ENCODE peak calls at places on chromosomes 6 and 20, in four cellular contexts. A, J, B and F are unnamed samples.

GRCh38 chr6:81451787-81452186 is 300.7 kb downstream of the TENT5A start:
- DNase-seq in A (peak), J (no peak), B (no peak), F (peak)

GRCh38 chr20:51412333-51412761 is 130.2 kb downstream of the NFATC2 start:
- DNase-seq in B (no peak), J (no peak), A (no peak), F (peak)

GRCh38 chr6:105028898-105029297 is 72.0 kb downstream of the LIN28B start:
- DNase-seq in A (no peak), B (no peak), J (no peak), F (no peak)

GRCh38 chr6:70423189-70424133 is 10.2 kb downstream of the FAM135A start:
- DNase-seq in J (no peak), A (no peak), B (no peak), F (peak)

GRCh38 chr6:145112711-145113148 is 622.6 kb downstream of the EPM2A start:
- DNase-seq in B (no peak), A (no peak), J (no peak), F (peak)

GRCh38 chr6:7568021-7568420 is 22.0 kb upstream of the SNRNP48 start:
- DNase-seq in J (no peak), B (no peak), A (no peak), F (peak)

GRCh38 chr20:59664389-59665055 is 60.2 kb downstream of the PHACTR3 start:
- DNase-seq in B (no peak), A (no peak), J (no peak), F (no peak)

GRCh38 chr20:58078741-58079522 is 149.5 kb downstream of the ANKRD60 start:
- DNase-seq in J (no peak), A (no peak), B (no peak), F (no peak)

GRCh38 chr20:46562009-46562372 is 11.5 kb upstream of the OCSTAMP start:
- DNase-seq in B (no peak), A (no peak), J (no peak), F (no peak)

GRCh38 chr20:17809714-17810631 is 110.2 kb downstream of the BANF2 start:
- DNase-seq in J (no peak), A (no peak), B (no peak), F (peak)

GRCh38 chr6:151385177-151385576 is 6.2 kb downstream of the ZBTB2 start:
- DNase-seq in J (no peak), A (no peak), B (no peak), F (no peak)

GRCh38 chr6:61606500-61606899 is 679.5 kb downstream of the KHDRBS2 start:
- DNase-seq in A (no peak), B (no peak), J (no peak), F (no peak)

GRCh38 chr20:18831830-18832229 is 18.2 kb downstream of the SCP2D1 start:
- DNase-seq in A (no peak), B (no peak), J (no peak), F (peak)

GRCh38 chr6:50452001-50452400 is 261.3 kb upstream of the TFAP2D start:
- DNase-seq in J (no peak), A (no peak), B (no peak), F (no peak)

GRCh38 chr6:68468244-68468884 is 166.7 kb upstream of the ADGRB3 start:
- DNase-seq in A (no peak), J (peak), B (no peak), F (no peak)

GRCh38 chr6:146990284-146990683 is 213.9 kb upstream of the STXBP5 start:
- DNase-seq in A (peak), B (no peak), J (no peak), F (peak)

GRCh38 chr20:33796907-33797544 is 14.1 kb upstream of the CHMP4B start:
- DNase-seq in A (peak), J (no peak), B (no peak), F (no peak)

GRCh38 chr20:56429496-56429895 is 17.4 kb downstream of the CASS4 start:
- DNase-seq in J (peak), B (no peak), A (no peak), F (peak)

GRCh38 chr6:17096657-17097056 is 5.2 kb upstream of the STMND1 start:
- DNase-seq in B (no peak), A (no peak), J (no peak), F (no peak)

GRCh38 chr6:164628302-164628931 is 681.0 kb downstream of the C6orf118 start:
- DNase-seq in B (no peak), J (no peak), A (no peak), F (no peak)

GRCh38 chr6:6713660-6714446 is 125.3 kb downstream of the LY86 start:
- DNase-seq in A (peak), B (no peak), J (no peak), F (peak)

GRCh38 chr6:136717297-136717990 is 74.8 kb downstream of the MAP3K5 start:
- DNase-seq in J (no peak), A (no peak), B (peak), F (peak)

GRCh38 chr20:49292010-49292409 is 14.2 kb upstream of the ZNFX1 start:
- DNase-seq in A (no peak), B (no peak), J (no peak), F (no peak)

GRCh38 chr20:33650111-33650752 is 11.9 kb upstream of the C20orf144 start:
- DNase-seq in B (no peak), A (no peak), J (no peak), F (no peak)

GRCh38 chr6:13554929-13555333 is 19.5 kb upstream of the SIRT5 start:
- DNase-seq in A (no peak), B (no peak), J (no peak), F (peak)

GRCh38 chr6:4017847-4018193 is 61.1 kb downstream of the FAM217A start:
- DNase-seq in B (no peak), J (no peak), A (peak), F (peak)

GRCh38 chr6:137033828-137034227 is 10.9 kb downstream of the IL20RA start:
- DNase-seq in J (no peak), B (peak), A (no peak), F (no peak)

GRCh38 chr20:3165473-3166337 is 6.0 kb upstream of the FASTKD5 start:
- DNase-seq in A (no peak), J (no peak), B (no peak), F (peak)

GRCh38 chr6:85015396-85015990 is 251.1 kb upstream of the TBX18 start:
- DNase-seq in B (no peak), J (peak), A (peak), F (peak)

GRCh38 chr6:134123666-134124208 is 71.3 kb upstream of the SLC2A12 start:
- DNase-seq in B (peak), A (peak), J (peak), F (peak)

GRCh38 chr6:82441047-82441770 is 77.6 kb downstream of the TPBG start:
- DNase-seq in B (no peak), A (no peak), J (no peak), F (no peak)

GRCh38 chr6:66628917-66629316 is 921.9 kb upstream of the EYS start:
- DNase-seq in A (no peak), B (no peak), J (no peak), F (no peak)

GRCh38 chr6:31940256-31940664 is 5.6 kb upstream of the CFB start:
- DNase-seq in J (no peak), B (no peak), A (no peak), F (peak)

GRCh38 chr6:2387445-2387844 is 142.0 kb upstream of the GMDS start:
- DNase-seq in B (no peak), J (no peak), A (no peak), F (no peak)

GRCh38 chr20:15658295-15658694 is 915.0 kb downstream of the KIF16B start:
- DNase-seq in J (no peak), A (no peak), B (no peak), F (no peak)

GRCh38 chr20:53586640-53587039 is 7.0 kb downstream of the ZNF217 start:
- DNase-seq in A (no peak), B (no peak), J (no peak), F (no peak)

GRCh38 chr20:51661609-51662178 is 106.5 kb downstream of the ATP9A start:
- DNase-seq in B (no peak), A (peak), J (no peak), F (peak)

GRCh38 chr6:170370413-170370812 is 63.9 kb downstream of the FAM120B start:
- DNase-seq in B (no peak), A (no peak), J (no peak), F (no peak)

DNA sequence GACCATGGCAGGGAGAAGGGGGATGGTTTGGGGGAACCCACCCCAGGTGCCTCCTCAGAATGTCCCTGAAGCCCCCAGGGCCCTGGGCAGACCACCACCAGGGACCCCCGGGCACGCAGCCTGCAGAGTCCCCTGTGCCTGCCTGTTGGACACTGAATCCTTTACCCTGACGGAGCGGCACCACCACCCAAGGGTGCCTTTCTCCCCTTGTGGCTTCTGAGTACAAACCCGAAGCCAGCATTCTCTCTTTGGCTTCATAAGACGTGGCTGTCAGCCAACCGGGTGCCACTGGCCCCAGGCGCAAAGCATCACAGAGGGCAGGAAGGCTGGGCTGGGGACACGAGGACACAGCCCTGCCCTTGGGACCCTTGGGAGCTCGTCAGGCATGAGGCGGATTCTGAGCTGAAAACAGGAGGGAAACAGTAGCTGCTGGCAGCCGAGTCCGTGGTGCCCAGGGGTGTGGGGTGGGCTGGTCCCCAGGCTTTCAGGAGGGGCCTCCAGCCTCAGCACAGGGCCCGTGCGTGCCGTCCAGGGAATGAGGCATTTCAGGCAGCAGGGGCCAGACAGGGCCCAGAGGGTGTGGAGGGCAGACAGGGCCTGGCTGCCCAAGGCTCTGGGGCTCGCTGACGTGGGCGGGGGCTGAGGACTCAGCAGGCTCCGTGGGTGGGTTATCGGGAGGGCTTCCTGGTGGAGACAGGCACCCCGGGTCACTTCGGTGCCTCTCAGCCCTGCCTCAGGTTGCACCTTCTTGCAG is 3.5 kb downstream of the COL9A3 start:
- DNase-seq in J (no peak), B (no peak), A (no peak), F (no peak)
- TF ChIP-seq ELK1 in J (no peak), B (no peak), A (no peak), F (no peak)

GRCh38 chr20:22381812-22382416 is 202.5 kb downstream of the FOXA2 start:
- DNase-seq in J (no peak), B (no peak), A (no peak), F (no peak)

GRCh38 chr20:22383156-22383555 is 201.2 kb downstream of the FOXA2 start:
- DNase-seq in B (no peak), J (no peak), A (no peak), F (no peak)

GRCh38 chr20:22374678-22375590 is 209.4 kb downstream of the FOXA2 start:
- DNase-seq in A (no peak), J (no peak), B (no peak), F (no peak)

GRCh38 chr20:22382742-22383141 is 201.6 kb downstream of the FOXA2 start:
- DNase-seq in B (no peak), J (no peak), A (no peak), F (no peak)

GRCh38 chr20:22379472-22379871 is 204.9 kb downstream of the FOXA2 start:
- DNase-seq in J (no peak), B (no peak), A (peak), F (no peak)
- TF ChIP-seq ELK1 in J (no peak), B (no peak), A (no peak), F (no peak)

GRCh38 chr6:37339911-37340638 is 13.7 kb upstream of the RNF8 start:
- DNase-seq in B (no peak), J (no peak), A (no peak), F (peak)
- TF ChIP-seq ELK1 in B (no peak), J (no peak), A (no peak), F (no peak)

GRCh38 chr6:122788663-122789062 is 395 bp upstream of the SMPDL3A start:
- DNase-seq in A (no peak), J (no peak), B (no peak), F (no peak)

GRCh38 chr6:122788208-122788607 is 850 bp upstream of the SMPDL3A start:
- DNase-seq in A (no peak), J (no peak), B (no peak), F (no peak)

GRCh38 chr6:122789078-122789861 is at the start of gene SMPDL3A:
- DNase-seq in B (no peak), A (peak), J (peak), F (peak)

GRCh38 chr6:122790740-122791679 is 2.0 kb downstream of the SMPDL3A start:
- DNase-seq in B (no peak), J (no peak), A (no peak), F (peak)

DNA sequence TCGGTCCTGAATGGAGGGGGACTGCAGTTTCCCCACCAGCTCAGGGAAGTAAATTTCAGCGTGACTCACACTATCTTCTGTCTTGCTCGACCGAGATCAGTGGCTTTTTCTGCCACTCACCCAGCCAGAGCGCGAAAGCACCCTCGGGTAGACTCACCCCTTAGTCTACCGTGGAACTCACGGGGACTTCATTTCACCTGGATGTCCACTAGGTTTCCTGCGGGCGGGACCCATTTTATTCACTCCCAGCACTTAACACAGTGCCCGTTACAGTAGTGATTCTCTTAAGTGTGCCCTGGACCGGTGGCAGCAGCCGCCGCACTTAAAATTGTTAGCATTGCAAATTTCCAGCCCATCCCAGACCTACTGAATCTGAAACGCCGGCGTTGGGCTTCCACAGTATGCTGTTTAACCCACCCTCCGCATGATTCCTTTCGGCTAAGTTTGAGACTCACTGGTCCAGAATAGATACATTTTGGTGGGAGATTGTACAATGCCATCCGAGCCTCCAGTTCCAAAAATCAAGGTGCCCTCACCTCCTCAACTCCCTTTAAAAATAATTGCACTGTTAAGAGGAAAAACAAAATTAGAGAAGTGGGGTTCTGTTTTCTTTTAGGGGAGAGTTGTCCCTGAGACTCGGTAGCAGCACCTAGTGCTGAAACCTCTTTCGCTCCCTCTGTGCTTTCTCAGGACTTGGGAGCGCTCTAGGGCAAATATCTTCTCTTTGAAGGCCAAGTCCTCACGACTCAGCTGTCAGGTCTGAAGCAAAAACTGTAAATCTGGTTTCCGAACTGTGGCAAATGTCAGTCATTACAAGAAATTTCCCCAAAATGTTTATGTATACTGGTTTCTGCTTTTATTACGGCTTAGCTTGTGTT is 1.0 kb downstream of the SMPDL3A start:
- DNase-seq in B (no peak), J (peak), A (no peak), F (peak)
- TF ChIP-seq ELK1 in B (no peak), J (no peak), A (no peak), F (no peak)

GRCh38 chr6:55399331-55399730 is 72.1 kb downstream of the GFRAL start:
- DNase-seq in A (no peak), B (no peak), J (no peak), F (peak)

GRCh38 chr6:55395836-55396235 is 68.6 kb downstream of the GFRAL start:
- DNase-seq in B (no peak), A (no peak), J (no peak), F (peak)

DNA sequence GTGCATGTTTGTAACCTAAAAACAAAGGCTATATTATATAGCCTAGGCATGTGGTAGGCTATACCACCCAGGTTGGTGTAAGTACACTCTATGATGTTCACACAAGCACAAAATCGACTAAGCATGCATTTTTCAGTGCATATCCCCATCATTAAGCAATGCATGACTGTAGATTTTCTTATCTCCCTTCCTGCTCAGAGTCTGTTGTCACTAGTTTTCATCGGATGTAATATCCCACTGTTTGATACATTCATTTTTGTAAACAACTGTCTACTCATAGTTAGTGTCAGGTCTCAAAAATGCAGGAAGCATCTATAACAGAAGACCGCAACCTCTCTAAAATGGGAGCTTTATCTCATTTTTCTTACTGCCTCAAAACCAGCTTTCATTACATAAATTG is 70.7 kb downstream of the GFRAL start:
- DNase-seq in A (no peak), J (no peak), B (no peak), F (peak)
- TF ChIP-seq ELK1 in A (no peak), J (no peak), B (no peak), F (no peak)

DNA sequence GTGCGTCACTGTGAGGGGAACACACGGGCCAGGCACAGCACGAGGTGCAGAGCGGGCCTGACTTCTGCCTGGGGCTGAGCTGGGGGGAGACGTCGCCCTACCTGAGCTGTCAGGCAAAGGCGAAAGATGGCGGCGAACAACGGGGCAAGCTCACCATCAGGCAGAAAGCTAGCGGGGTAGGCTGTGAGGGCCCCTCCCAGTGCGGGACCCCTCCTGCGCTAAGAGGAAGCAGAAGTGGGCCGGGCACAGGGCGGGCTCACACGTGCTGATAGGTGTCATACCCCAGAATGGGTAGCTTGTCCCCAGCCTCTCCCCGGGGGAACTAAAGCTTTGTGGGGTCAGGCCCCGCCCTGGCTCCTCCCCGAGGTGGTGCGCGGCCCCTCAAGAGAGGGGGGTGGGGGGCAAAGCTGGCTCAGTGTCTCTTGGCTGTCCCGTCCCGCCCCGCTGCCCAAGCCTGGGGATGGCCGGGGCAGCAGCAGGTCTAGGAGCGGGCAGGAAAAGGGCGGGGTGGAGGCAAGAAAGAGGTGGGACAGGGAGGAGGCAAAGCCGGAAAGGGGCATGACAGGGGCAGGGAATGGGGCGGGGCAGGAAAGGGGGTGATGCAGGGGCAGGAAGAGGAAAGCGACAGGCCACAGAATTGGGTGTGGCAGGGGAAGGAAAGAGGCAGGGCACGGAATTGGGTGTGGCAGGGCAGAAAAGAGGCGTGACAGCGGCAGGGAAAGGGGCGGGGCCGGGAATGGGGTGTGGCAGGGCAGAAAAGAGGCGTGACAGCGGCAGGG is 14.7 kb downstream of the UCKL1 start:
- DNase-seq in B (no peak), A (peak), J (peak), F (no peak)
- TF ChIP-seq ELK1 in B (no peak), A (no peak), J (no peak), F (no peak)

DNA sequence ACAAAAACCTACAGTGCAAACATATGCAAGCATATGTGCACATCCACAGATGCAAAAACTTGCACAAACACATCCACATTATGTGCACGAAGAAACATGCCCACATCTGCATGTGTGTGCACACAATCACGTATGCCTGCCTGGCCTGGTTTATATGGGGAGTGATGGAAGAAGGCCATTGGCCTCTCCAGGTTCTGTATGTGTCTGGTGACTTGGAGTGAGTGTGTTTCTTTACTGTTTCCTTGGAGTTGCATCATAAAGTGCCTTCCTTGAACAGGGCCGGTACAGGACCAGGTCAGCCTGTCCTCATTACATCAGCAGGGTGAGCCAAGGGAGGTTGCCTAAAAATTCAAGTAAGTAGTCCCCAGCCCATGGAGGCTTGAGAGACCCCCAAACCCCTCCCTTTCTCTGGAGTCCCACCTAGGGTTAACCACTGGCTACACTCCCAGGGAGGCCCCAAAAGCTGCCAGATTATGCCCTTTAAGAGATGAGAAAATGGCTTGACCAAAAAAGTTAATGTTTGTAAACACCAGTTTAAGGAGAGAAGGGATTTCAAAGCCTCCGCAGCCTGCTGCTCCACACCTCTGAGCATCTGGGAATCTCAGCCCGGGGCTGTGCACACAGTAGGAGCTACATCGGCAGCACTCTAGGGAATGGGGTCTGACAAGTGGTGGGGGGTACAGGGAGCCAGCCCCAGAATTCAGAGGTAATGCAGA is 140.8 kb downstream of the VEGFA start:
- DNase-seq in A (peak), J (no peak), B (no peak), F (peak)
- TF ChIP-seq ELK1 in A (no peak), J (no peak), B (no peak), F (no peak)